ENCODE peak calls at places on chromosomes 6 and 20, in five cellular contexts. Q is body of pancreas, W is HCT116, J is heart left ventricle, R is breast epithelium. F is an unnamed sample.

GRCh38 chr6:38588631-38589366 is 50.9 kb downstream of the BTBD9 start:
- DNase-seq in Q (no peak), W (no peak), J (no peak), R (no peak), F (no peak)

GRCh38 chr20:49742948-49743347 is 29.3 kb upstream of the B4GALT5 start:
- DNase-seq in Q (no peak), W (no peak), J (no peak), R (no peak), F (no peak)

GRCh38 chr6:156102129-156102528 is 646.5 kb upstream of the NOX3 start:
- DNase-seq in Q (no peak), W (peak), J (no peak), R (no peak), F (no peak)

GRCh38 chr6:11072080-11072479 is 21.6 kb upstream of the SMIM13 start:
- DNase-seq in Q (no peak), W (no peak), J (no peak), R (no peak), F (no peak)

GRCh38 chr6:84218091-84218490 is 9.4 kb downstream of the CEP162 start:
- DNase-seq in Q (no peak), W (no peak), J (no peak), R (no peak), F (no peak)

GRCh38 chr6:134379086-134379485 is 61.2 kb upstream of the SGK1 start:
- DNase-seq in Q (peak), W (peak), J (no peak), R (peak), F (no peak)

GRCh38 chr6:131545317-131545716 is 27.7 kb upstream of the ARG1 start:
- DNase-seq in Q (no peak), W (no peak), J (no peak), R (no peak), F (no peak)

GRCh38 chr6:31466466-31466865 is 31.5 kb upstream of the MICB start:
- DNase-seq in Q (no peak), W (no peak), J (no peak), R (no peak), F (no peak)

GRCh38 chr6:156848533-156848932 is 71.4 kb downstream of the ARID1B start:
- DNase-seq in Q (no peak), W (no peak), J (peak), R (no peak), F (no peak)

GRCh38 chr20:62774076-62774714 is 22.1 kb upstream of the MRGBP start:
- DNase-seq in Q (no peak), W (no peak), J (no peak), R (no peak), F (no peak)

GRCh38 chr6:33202799-33203198 is 1.7 kb upstream of the HSD17B8 start:
- DNase-seq in Q (no peak), W (no peak), J (no peak), R (no peak), F (no peak)

GRCh38 chr6:170032197-170032596 is 258.7 kb downstream of the DLL1 start:
- DNase-seq in Q (peak), W (no peak), J (no peak), R (peak), F (peak)

GRCh38 chr6:156589281-156589680 is 187.9 kb upstream of the ARID1B start:
- DNase-seq in Q (no peak), W (no peak), J (no peak), R (no peak), F (no peak)

GRCh38 chr20:57953638-57954037 is 243.8 kb upstream of the PMEPA1 start:
- DNase-seq in Q (no peak), W (no peak), J (no peak), R (no peak), F (no peak)

GRCh38 chr6:147958683-147959082 is 384.0 kb upstream of the SASH1 start:
- DNase-seq in Q (no peak), W (no peak), J (no peak), R (peak), F (no peak)

GRCh38 chr6:91142154-91142553 is 555.3 kb upstream of the MAP3K7 start:
- DNase-seq in Q (no peak), W (no peak), J (no peak), R (no peak), F (no peak)

GRCh38 chr6:16043171-16044142 is 85.4 kb upstream of the MYLIP start:
- DNase-seq in Q (peak), W (no peak), J (no peak), R (no peak), F (no peak)

GRCh38 chr20:44056010-44056698 is 130.8 kb downstream of the JPH2 start:
- DNase-seq in Q (no peak), W (no peak), J (no peak), R (peak), F (peak)

GRCh38 chr6:66865771-66866170 is 1158.7 kb upstream of the EYS start:
- DNase-seq in Q (no peak), W (no peak), J (no peak), R (no peak), F (no peak)

GRCh38 chr6:30357678-30358339 is 12.9 kb downstream of the RPP21 start:
- DNase-seq in Q (peak), W (peak), J (peak), R (peak), F (no peak)

GRCh38 chr20:32945710-32946221 is 58.5 kb downstream of the SUN5 start:
- DNase-seq in Q (no peak), W (peak), J (no peak), R (no peak), F (no peak)

GRCh38 chr6:155818698-155819097 is 363.1 kb upstream of the NOX3 start:
- DNase-seq in Q (no peak), W (no peak), J (no peak), R (no peak), F (no peak)

GRCh38 chr6:16729183-16729696 is 32.0 kb downstream of the ATXN1 start:
- DNase-seq in Q (no peak), W (no peak), J (no peak), R (no peak), F (no peak)

GRCh38 chr20:48052492-48052870 is 267.2 kb upstream of the SULF2 start:
- DNase-seq in Q (no peak), W (no peak), J (no peak), R (no peak), F (no peak)

GRCh38 chr6:4672772-4673171 is 103.4 kb upstream of the CDYL start:
- DNase-seq in Q (no peak), W (no peak), J (no peak), R (no peak), F (peak)

GRCh38 chr6:56851104-56851503 is 103.8 kb upstream of the BEND6 start:
- DNase-seq in Q (no peak), W (no peak), J (no peak), R (no peak), F (no peak)

GRCh38 chr6:157241411-157241979 is 81.8 kb downstream of the TMEM242 start:
- DNase-seq in Q (peak), W (no peak), J (no peak), R (peak), F (no peak)

GRCh38 chr20:17866234-17867001 is 102.2 kb downstream of the SNX5 start:
- DNase-seq in Q (no peak), W (no peak), J (no peak), R (no peak), F (no peak)

GRCh38 chr6:137543114-137543513 is 48.9 kb upstream of the OLIG3 start:
- DNase-seq in Q (no peak), W (no peak), J (no peak), R (no peak), F (no peak)

GRCh38 chr6:85496009-85496579 is 46.2 kb downstream of the NT5E start:
- DNase-seq in Q (no peak), W (no peak), J (no peak), R (no peak), F (no peak)

GRCh38 chr6:135358907-135359459 is 138.6 kb downstream of the AHI1 start:
- DNase-seq in Q (no peak), W (no peak), J (no peak), R (no peak), F (no peak)

GRCh38 chr20:8646026-8646425 is 422.9 kb upstream of the PLCB4 start:
- DNase-seq in Q (no peak), W (no peak), J (no peak), R (no peak), F (no peak)

GRCh38 chr6:52503344-52503747 is 73.5 kb downstream of the TRAM2 start:
- DNase-seq in Q (no peak), W (no peak), J (no peak), R (no peak), F (no peak)

GRCh38 chr6:30643656-30644055 is 3.3 kb upstream of the C6orf136 start:
- DNase-seq in Q (no peak), W (no peak), J (no peak), R (no peak), F (no peak)

DNA sequence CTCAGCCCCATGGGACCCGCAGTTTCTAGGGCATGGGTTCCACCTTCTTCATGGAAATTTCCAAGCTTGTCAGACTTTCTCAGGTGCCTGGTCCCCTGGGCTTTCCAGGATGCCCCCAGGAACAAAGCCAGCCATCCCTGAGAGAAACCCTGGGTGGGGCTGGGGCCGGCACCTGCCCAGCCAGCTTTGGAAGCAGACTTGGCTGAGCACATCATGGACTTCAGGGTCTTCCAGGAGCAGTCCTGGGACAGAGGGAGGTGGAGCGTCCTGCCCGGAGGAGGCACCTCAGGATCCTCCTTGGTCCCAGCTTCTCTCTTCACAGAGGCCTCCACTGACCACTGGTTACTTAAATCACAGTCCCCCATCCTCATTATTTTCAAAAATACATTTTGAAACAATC is 13.5 kb downstream of the MYT1 start:
- DNase-seq in Q (no peak), W (no peak), J (no peak), R (no peak), F (no peak)
- TF ChIP-seq POLR2A in Q (no peak), W (no peak), J (no peak), R (no peak), F (no peak)

GRCh38 chr20:20321134-20321533 is 46.8 kb upstream of the INSM1 start:
- DNase-seq in Q (no peak), W (no peak), J (no peak), R (no peak), F (no peak)
- H3K4me3 ChIP-seq in Q (no peak), W (no peak), J (no peak), R (no peak), F (no peak)

GRCh38 chr6:76681781-76682180 is 609.3 kb upstream of the IMPG1 start:
- DNase-seq in Q (no peak), W (no peak), J (no peak), R (no peak), F (no peak)

GRCh38 chr6:76684881-76685280 is 612.4 kb upstream of the IMPG1 start:
- DNase-seq in Q (no peak), W (no peak), J (no peak), R (no peak), F (no peak)

GRCh38 chr6:76677017-76677416 is 604.6 kb upstream of the IMPG1 start:
- DNase-seq in Q (no peak), W (no peak), J (no peak), R (no peak), F (no peak)

GRCh38 chr6:76683985-76684384 is 611.5 kb upstream of the IMPG1 start:
- DNase-seq in Q (no peak), W (no peak), J (no peak), R (no peak), F (no peak)

GRCh38 chr6:76682842-76683241 is 610.4 kb upstream of the IMPG1 start:
- DNase-seq in Q (no peak), W (peak), J (no peak), R (no peak), F (no peak)
- TF ChIP-seq CTCF in Q (peak), W (peak), J (peak), R (no peak), F (no peak)

GRCh38 chr6:22062807-22063408 is 233.9 kb downstream of the PRL start:
- DNase-seq in Q (peak), W (no peak), J (no peak), R (no peak), F (no peak)
- TF ChIP-seq POLR2A in Q (no peak), W (no peak), J (no peak), R (no peak), F (no peak)

DNA sequence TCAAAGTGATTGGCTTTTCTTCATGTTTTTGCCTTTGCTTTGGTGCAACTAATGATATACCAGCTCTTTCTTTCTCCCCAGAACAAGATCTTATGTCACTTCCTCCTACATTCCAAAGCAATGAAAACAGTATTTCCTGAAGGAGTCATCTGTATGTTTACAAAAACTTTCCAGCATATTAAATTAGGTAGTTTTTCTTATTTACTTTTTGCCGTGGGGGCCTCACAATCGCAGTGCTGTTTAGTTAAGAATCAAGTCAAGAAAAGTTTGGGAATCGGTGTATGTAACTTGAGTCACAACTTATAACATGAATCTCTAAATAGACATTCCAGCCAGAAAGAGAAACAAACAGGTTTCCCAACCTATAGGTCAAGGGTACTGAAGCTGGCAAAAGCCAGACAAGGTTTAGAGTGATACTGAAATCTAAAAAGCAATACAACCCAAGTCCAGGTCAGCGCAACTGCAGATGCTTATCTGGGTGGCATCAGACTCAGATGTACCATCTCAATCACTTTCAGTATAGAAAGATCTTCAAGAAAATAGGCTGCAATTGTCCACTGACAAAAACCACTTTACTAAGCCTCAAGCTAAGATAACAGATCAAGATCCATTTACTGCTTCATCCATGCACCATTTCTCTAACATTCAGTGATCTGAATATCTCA is 63.6 kb downstream of the IPCEF1 start:
- DNase-seq in Q (no peak), W (no peak), J (no peak), R (no peak), F (no peak)
- H3K4me3 ChIP-seq in Q (no peak), W (no peak), J (no peak), R (no peak), F (no peak)

DNA sequence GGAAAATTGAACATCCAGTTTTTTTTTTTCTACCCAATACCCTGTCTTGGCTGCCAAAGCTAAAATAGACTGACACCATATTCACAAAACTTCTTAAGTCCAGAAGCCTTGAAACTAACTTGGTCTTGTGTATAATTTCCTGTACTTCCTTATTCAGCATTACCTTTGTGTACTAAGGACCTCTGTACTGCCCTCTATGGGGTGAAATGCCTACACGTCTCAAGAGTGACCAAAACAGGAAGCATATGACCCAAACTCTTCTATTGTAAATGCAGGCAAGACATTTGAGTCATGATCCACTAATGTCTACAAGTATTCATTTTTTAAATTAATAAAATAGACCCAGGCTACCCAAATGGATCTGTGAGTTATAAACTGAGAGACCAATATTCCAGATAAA is 50.4 kb downstream of the HMGCLL1 start:
- DNase-seq in Q (peak), W (peak), J (no peak), R (no peak), F (no peak)
- TF ChIP-seq CTCF in Q (peak), W (peak), J (no peak), R (no peak), F (no peak)